ENCODE peak calls at places on chromosomes 5 and 9, in six cellular contexts. P is RPMI8226; Z is Calu3; T is stimulated activated CD4-positive, alpha-beta T cell treated with anti-CD3 and anti-CD28 coated beads, Interleukin-15, amount 100 ng/mL, for 1 hour; X is amniotic stem cell; K is NCI-H1930. N is an unnamed sample.
A peak's percentile ranks its signal among the peaks of the same experiment; 100 is the strongest.

GRCh38 chr5:139862313-139862712 is 66.7 kb downstream of the PSD2 start:
- DNase-seq in X (no peak), P (no peak), K (no peak), Z (no peak), T (no peak), N (no peak)

GRCh38 chr9:18849910-18850677 is 182.9 kb downstream of the SAXO1 start:
- DNase-seq in X (no peak), T (no peak), P (no peak), K (no peak), Z (no peak), N (no peak)

GRCh38 chr9:88791105-88791805 is 200.0 kb upstream of the S1PR3 start:
- DNase-seq in K (no peak), T (no peak), P (no peak), Z (no peak), X (no peak), N (no peak)

GRCh38 chr9:37180138-37180537 is 59.8 kb downstream of the ZCCHC7 start:
- DNase-seq in P (no peak), T (no peak), Z (no peak), K (no peak), X (no peak), N (no peak)

GRCh38 chr9:2320632-2321031 is 301.0 kb upstream of the VLDLR start:
- DNase-seq in K (no peak), X (no peak), T (no peak), Z (no peak), P (no peak), N (no peak)

GRCh38 chr5:33379757-33380156 is 61.0 kb upstream of the TARS1 start:
- DNase-seq in X (no peak), P (no peak), Z (no peak), K (no peak), T (no peak), N (no peak)

GRCh38 chr9:89961616-89962341 is 357.0 kb downstream of the GADD45G start:
- DNase-seq in P (no peak), T (no peak), X (no peak), Z (no peak), K (no peak), N (no peak)

GRCh38 chr5:112933651-112934365 is 11.8 kb upstream of the REEP5 start:
- DNase-seq in T (no peak), K (no peak), P (no peak), X (peak; percentile 22), Z (no peak), N (no peak)

GRCh38 chr5:147234825-147235635 is at the start of gene STK32A:
- DNase-seq in T (no peak), K (peak; percentile 18), P (no peak), X (no peak), Z (peak; percentile 93), N (no peak)

GRCh38 chr5:106290841-106291240 is 1379.9 kb downstream of the EFNA5 start:
- DNase-seq in T (no peak), P (no peak), Z (no peak), K (no peak), X (no peak), N (no peak)

GRCh38 chr5:150515446-150515845 is 7.5 kb downstream of the NDST1 start:
- DNase-seq in Z (no peak), T (no peak), K (no peak), P (no peak), X (no peak), N (no peak)

GRCh38 chr9:101477736-101478135 is 42.2 kb upstream of the ALDOB start:
- DNase-seq in T (no peak), X (no peak), P (no peak), K (no peak), Z (no peak), N (no peak)

GRCh38 chr9:10903969-10904368 is 291.2 kb upstream of the PTPRD start:
- DNase-seq in T (no peak), X (no peak), K (no peak), Z (no peak), P (no peak), N (no peak)

GRCh38 chr5:123044926-123045617 is 8.5 kb upstream of the PPIC start:
- DNase-seq in K (no peak), Z (no peak), T (no peak), X (no peak), P (no peak), N (no peak)

GRCh38 chr5:83077662-83078261 is 415 bp downstream of the XRCC4 start:
- DNase-seq in Z (peak; percentile 14), K (no peak), T (no peak), P (peak; percentile 22), X (no peak), N (no peak)

N was measured in NCI-H2081 treated with DMSO at 0.1 percent for 48 hours.